ENCODE peak calls at places on chromosomes 5 and 9, in eight cellular contexts. N, B, D, E, K, L, A and I are unnamed samples.

GRCh38 chr5:173327084-173327947 is 898 bp downstream of the STC2 start:
- DNase-seq in N (no peak), B (no peak), D (no peak), E (no peak), K (no peak), L (no peak), A (peak), I (no peak)

GRCh38 chr9:128497824-128498610 is 6.5 kb upstream of the GLE1 start:
- DNase-seq in N (no peak), B (no peak), D (no peak), E (no peak), K (no peak), L (no peak), A (no peak), I (no peak)

GRCh38 chr5:108141676-108142075 is 240.2 kb downstream of the FBXL17 start:
- DNase-seq in N (no peak), B (no peak), D (no peak), E (no peak), K (no peak), L (no peak), A (no peak), I (no peak)

GRCh38 chr5:89071941-89072331 is 189.0 kb upstream of the MEF2C start:
- DNase-seq in N (no peak), B (no peak), D (no peak), E (no peak), K (no peak), L (no peak), A (no peak), I (no peak)

GRCh38 chr5:78677777-78678668 is 29.5 kb upstream of the LHFPL2 start:
- DNase-seq in N (peak), B (no peak), D (no peak), E (no peak), K (peak), L (no peak), A (peak), I (no peak)

GRCh38 chr5:124512236-124512635 is 234.2 kb downstream of the ZNF608 start:
- DNase-seq in N (no peak), B (no peak), D (no peak), E (no peak), K (no peak), L (no peak), A (no peak), I (no peak)

GRCh38 chr9:133086894-133087293 is 25.1 kb downstream of the CEL start:
- DNase-seq in N (no peak), B (no peak), D (no peak), E (no peak), K (no peak), L (no peak), A (no peak), I (no peak)

GRCh38 chr5:175691761-175692160 is 33.9 kb downstream of the HRH2 start:
- DNase-seq in N (no peak), B (no peak), D (no peak), E (no peak), K (peak), L (no peak), A (no peak), I (no peak)

GRCh38 chr9:105278751-105279150 is 34.3 kb downstream of the SLC44A1 start:
- DNase-seq in N (no peak), B (no peak), D (peak), E (no peak), K (no peak), L (no peak), A (no peak), I (no peak)

GRCh38 chr9:134227451-134228411 is 63.4 kb upstream of the RNU6ATAC start:
- DNase-seq in N (no peak), B (no peak), D (no peak), E (no peak), K (no peak), L (no peak), A (no peak), I (no peak)

GRCh38 chr9:101513351-101513750 is 20.3 kb upstream of the RNF20 start:
- DNase-seq in N (no peak), B (no peak), D (no peak), E (peak), K (no peak), L (no peak), A (no peak), I (no peak)

GRCh38 chr5:37876245-37876644 is 36.4 kb upstream of the GDNF start:
- DNase-seq in N (no peak), B (no peak), D (no peak), E (no peak), K (no peak), L (no peak), A (no peak), I (no peak)

GRCh38 chr5:151085517-151086031 is 4.7 kb upstream of the TNIP1 start:
- DNase-seq in N (peak), B (peak), D (no peak), E (no peak), K (peak), L (no peak), A (no peak), I (no peak)

GRCh38 chr5:62547929-62548678 is 30.5 kb upstream of the LRRC70 start:
- DNase-seq in N (no peak), B (no peak), D (no peak), E (no peak), K (no peak), L (no peak), A (no peak), I (no peak)

GRCh38 chr5:114387433-114387832 is 25.6 kb downstream of the KCNN2 start:
- DNase-seq in N (no peak), B (no peak), D (no peak), E (peak), K (no peak), L (no peak), A (no peak), I (no peak)

GRCh38 chr5:147949711-147950573 is 43.6 kb upstream of the C5orf46 start:
- DNase-seq in N (no peak), B (no peak), D (no peak), E (peak), K (no peak), L (no peak), A (peak), I (no peak)

GRCh38 chr9:137265496-137266161 is 10.5 kb downstream of the NELFB start:
- DNase-seq in N (no peak), B (no peak), D (no peak), E (no peak), K (no peak), L (no peak), A (no peak), I (no peak)

GRCh38 chr5:108797396-108797795 is 49.7 kb downstream of the FER start:
- DNase-seq in N (no peak), B (no peak), D (no peak), E (no peak), K (no peak), L (no peak), A (no peak), I (no peak)

GRCh38 chr5:88610586-88610985 is 272.4 kb downstream of the MEF2C start:
- DNase-seq in N (no peak), B (no peak), D (no peak), E (no peak), K (no peak), L (no peak), A (no peak), I (no peak)

GRCh38 chr9:105132006-105132405 is 112.4 kb upstream of the SLC44A1 start:
- DNase-seq in N (no peak), B (no peak), D (no peak), E (no peak), K (no peak), L (no peak), A (no peak), I (no peak)

GRCh38 chr5:43193171-43193951 is 1.3 kb downstream of the NIM1K start:
- DNase-seq in N (no peak), B (no peak), D (no peak), E (peak), K (no peak), L (no peak), A (peak), I (peak)

GRCh38 chr9:91245432-91246313 is 116.0 kb downstream of the AUH start:
- DNase-seq in N (no peak), B (peak), D (no peak), E (no peak), K (no peak), L (no peak), A (peak), I (no peak)

GRCh38 chr5:141245250-141245717 is at the start of gene PCDHB15:
- DNase-seq in N (peak), B (no peak), D (no peak), E (peak), K (no peak), L (no peak), A (peak), I (no peak)
- TF ChIP-seq CTCF in N (peak), B (no peak), D (no peak), E (peak), K (no peak), L (no peak), A (peak), I (no peak)

DNA sequence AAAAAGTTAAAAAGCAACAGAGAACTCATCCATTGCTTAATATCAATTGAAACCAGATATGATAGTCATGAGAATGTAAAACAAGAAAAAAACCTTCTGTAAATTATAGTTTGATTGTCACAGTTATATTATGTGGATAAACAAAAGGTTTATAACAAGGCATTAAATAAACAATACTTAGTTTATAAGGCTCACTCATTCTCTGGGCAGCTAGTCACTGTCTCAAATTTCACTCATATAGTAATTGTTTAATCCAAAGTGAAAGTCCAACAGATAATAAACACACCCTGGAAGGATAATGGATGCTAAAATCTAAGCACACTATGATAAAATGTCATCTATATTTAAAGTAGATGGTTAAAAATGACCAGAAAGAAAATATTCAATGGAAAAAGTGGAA is 30.8 kb upstream of the SLC12A2 start:
- DNase-seq in N (no peak), B (no peak), D (no peak), E (no peak), K (no peak), L (no peak), A (no peak), I (no peak)
- H3K27ac ChIP-seq in N (no peak), B (no peak), D (no peak), E (no peak), K (peak), L (no peak), A (no peak), I (no peak)

GRCh38 chr5:69416699-69417098 is 1.8 kb downstream of the MARVELD2 start:
- DNase-seq in N (no peak), B (no peak), D (no peak), E (no peak), K (no peak), L (no peak), A (no peak), I (no peak)

GRCh38 chr5:69415584-69415958 is 655 bp downstream of the MARVELD2 start:
- DNase-seq in N (peak), B (peak), D (peak), E (peak), K (no peak), L (no peak), A (no peak), I (no peak)

GRCh38 chr5:69418559-69418958 is 3.6 kb downstream of the MARVELD2 start:
- DNase-seq in N (no peak), B (no peak), D (no peak), E (no peak), K (no peak), L (no peak), A (no peak), I (no peak)

GRCh38 chr5:69416180-69416579 is 1.3 kb downstream of the MARVELD2 start:
- DNase-seq in N (no peak), B (no peak), D (no peak), E (peak), K (no peak), L (no peak), A (no peak), I (no peak)

GRCh38 chr5:69414885-69415583 is at the start of gene MARVELD2:
- DNase-seq in N (peak), B (peak), D (peak), E (peak), K (no peak), L (peak), A (no peak), I (no peak)
- TF ChIP-seq POLR2AphosphoS5 in N (peak), B (peak), D (peak), E (peak), K (no peak), L (peak), A (no peak), I (no peak)

DNA sequence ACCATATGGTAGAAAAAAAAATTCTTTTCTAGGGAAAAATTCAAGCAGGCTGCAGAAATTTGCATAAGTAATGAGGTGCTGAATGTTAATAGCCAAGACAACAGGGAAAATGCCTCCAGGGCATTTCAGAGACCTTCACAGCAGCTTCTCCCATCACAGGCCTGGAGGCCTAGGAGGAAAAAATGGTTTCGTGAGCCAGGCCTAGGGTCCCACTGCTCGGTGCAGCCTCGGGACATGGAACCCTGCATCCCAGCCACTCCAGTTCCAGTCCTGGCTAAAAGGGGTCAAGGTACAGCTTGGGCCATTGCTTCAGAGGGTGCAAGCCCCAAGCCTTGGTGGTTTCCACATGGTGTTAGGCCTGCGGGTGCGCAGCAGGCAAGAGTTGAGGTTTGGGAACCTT is 436.0 kb upstream of the SMC2 start:
- DNase-seq in N (no peak), B (no peak), D (no peak), E (no peak), K (no peak), L (no peak), A (no peak), I (no peak)
- TF ChIP-seq CTCF in N (no peak), B (no peak), D (no peak), E (no peak), K (no peak), L (no peak), A (no peak), I (no peak)

GRCh38 chr9:78972303-78973002 is 599.3 kb upstream of the TLE4 start:
- DNase-seq in N (no peak), B (no peak), D (no peak), E (peak), K (no peak), L (no peak), A (no peak), I (no peak)
- H3K27ac ChIP-seq in N (no peak), B (no peak), D (no peak), E (peak), K (no peak), L (no peak), A (no peak), I (no peak)

GRCh38 chr5:170971-171800 is 20.1 kb upstream of the LRRC14B start:
- DNase-seq in N (no peak), B (no peak), D (no peak), E (no peak), K (peak), L (peak), A (no peak), I (no peak)

GRCh38 chr5:167982-168660 is 23.2 kb upstream of the LRRC14B start:
- DNase-seq in N (no peak), B (no peak), D (no peak), E (no peak), K (peak), L (no peak), A (no peak), I (no peak)

GRCh38 chr5:167511-167910 is 23.8 kb upstream of the LRRC14B start:
- DNase-seq in N (no peak), B (peak), D (no peak), E (no peak), K (peak), L (no peak), A (no peak), I (no peak)

GRCh38 chr5:169728-170094 is 21.6 kb upstream of the LRRC14B start:
- DNase-seq in N (no peak), B (no peak), D (no peak), E (no peak), K (no peak), L (no peak), A (no peak), I (no peak)

GRCh38 chr5:169071-169727 is 22.1 kb upstream of the LRRC14B start:
- DNase-seq in N (no peak), B (peak), D (no peak), E (no peak), K (peak), L (peak), A (no peak), I (no peak)
- TF ChIP-seq POLR2AphosphoS5 in N (no peak), B (no peak), D (no peak), E (no peak), K (no peak), L (no peak), A (no peak), I (no peak)